ENCODE peak calls at places on chromosomes 13 and 19, in six cellular contexts. T is CD8-positive, alpha-beta T cell; D is mammary epithelial cell; V is pancreas; Z is H1; S is GM23248. W is an unnamed sample. For H3K36me3, the result is how much of the 10 kb centered on the place peaks cover.

GRCh38 chr13:77048592-77048991 is 21.6 kb upstream of the FBXL3 start:
- DNase-seq in T (no peak), D (no peak), V (no peak), Z (no peak), S (no peak), W (no peak)

GRCh38 chr19:39093761-39094160 is 9.6 kb downstream of the ACP7 start:
- DNase-seq in T (no peak), D (peak), V (no peak), Z (no peak), S (peak), W (no peak)

GRCh38 chr13:72523049-72523448 is 204.4 kb downstream of the MZT1 start:
- DNase-seq in T (no peak), D (no peak), V (no peak), Z (no peak), S (no peak), W (no peak)

GRCh38 chr13:59112375-59112774 is 1051.4 kb downstream of the DIAPH3 start:
- DNase-seq in T (no peak), D (peak), V (no peak), Z (no peak), S (peak), W (peak)

GRCh38 chr19:33902802-33903488 is 106.3 kb downstream of the KCTD15 start:
- DNase-seq in T (no peak), D (no peak), V (peak), Z (no peak), S (no peak), W (no peak)

GRCh38 chr13:42859760-42860159 is 78.4 kb downstream of the FAM216B start:
- DNase-seq in T (no peak), D (no peak), V (no peak), Z (no peak), S (no peak), W (no peak)

GRCh38 chr13:38348890-38349289 is 761 bp upstream of the UFM1 start:
- DNase-seq in T (no peak), D (peak), V (no peak), Z (no peak), S (peak), W (no peak)

GRCh38 chr19:31066385-31066784 is 282.9 kb downstream of the TSHZ3 start:
- DNase-seq in T (no peak), D (peak), V (no peak), Z (no peak), S (peak), W (peak)

GRCh38 chr13:100547805-100548204 is 40.8 kb downstream of the GGACT start:
- DNase-seq in T (no peak), D (peak), V (peak), Z (no peak), S (peak), W (no peak)

GRCh38 chr13:54958781-54959180 is 1930.2 kb downstream of the OLFM4 start:
- DNase-seq in T (no peak), D (no peak), V (no peak), Z (no peak), S (no peak), W (no peak)

GRCh38 chr19:28299649-28300048 is 913.3 kb downstream of the UQCRFS1 start:
- DNase-seq in T (no peak), D (no peak), V (no peak), Z (no peak), S (no peak), W (no peak)

GRCh38 chr19:6472713-6473112 is 8.6 kb downstream of the CRB3 start:
- DNase-seq in T (no peak), D (no peak), V (peak), Z (no peak), S (no peak), W (no peak)

GRCh38 chr19:6476155-6476895 is 5.3 kb downstream of the DENND1C start:
- DNase-seq in T (peak), D (peak), V (peak), Z (peak), S (peak), W (peak)

GRCh38 chr19:6473652-6474051 is 7.9 kb downstream of the DENND1C start:
- DNase-seq in T (no peak), D (no peak), V (peak), Z (no peak), S (no peak), W (no peak)

GRCh38 chr19:6476896-6477431 is 4.6 kb downstream of the DENND1C start:
- DNase-seq in T (no peak), D (no peak), V (no peak), Z (no peak), S (no peak), W (no peak)

GRCh38 chr19:6475321-6476108 is 6.1 kb downstream of the DENND1C start:
- DNase-seq in T (no peak), D (no peak), V (peak), Z (no peak), S (no peak), W (no peak)
- H3K36me3 ChIP-seq in T (under half), D (under half), V (under half), Z (under half), S (under half), W (under half)

DNA sequence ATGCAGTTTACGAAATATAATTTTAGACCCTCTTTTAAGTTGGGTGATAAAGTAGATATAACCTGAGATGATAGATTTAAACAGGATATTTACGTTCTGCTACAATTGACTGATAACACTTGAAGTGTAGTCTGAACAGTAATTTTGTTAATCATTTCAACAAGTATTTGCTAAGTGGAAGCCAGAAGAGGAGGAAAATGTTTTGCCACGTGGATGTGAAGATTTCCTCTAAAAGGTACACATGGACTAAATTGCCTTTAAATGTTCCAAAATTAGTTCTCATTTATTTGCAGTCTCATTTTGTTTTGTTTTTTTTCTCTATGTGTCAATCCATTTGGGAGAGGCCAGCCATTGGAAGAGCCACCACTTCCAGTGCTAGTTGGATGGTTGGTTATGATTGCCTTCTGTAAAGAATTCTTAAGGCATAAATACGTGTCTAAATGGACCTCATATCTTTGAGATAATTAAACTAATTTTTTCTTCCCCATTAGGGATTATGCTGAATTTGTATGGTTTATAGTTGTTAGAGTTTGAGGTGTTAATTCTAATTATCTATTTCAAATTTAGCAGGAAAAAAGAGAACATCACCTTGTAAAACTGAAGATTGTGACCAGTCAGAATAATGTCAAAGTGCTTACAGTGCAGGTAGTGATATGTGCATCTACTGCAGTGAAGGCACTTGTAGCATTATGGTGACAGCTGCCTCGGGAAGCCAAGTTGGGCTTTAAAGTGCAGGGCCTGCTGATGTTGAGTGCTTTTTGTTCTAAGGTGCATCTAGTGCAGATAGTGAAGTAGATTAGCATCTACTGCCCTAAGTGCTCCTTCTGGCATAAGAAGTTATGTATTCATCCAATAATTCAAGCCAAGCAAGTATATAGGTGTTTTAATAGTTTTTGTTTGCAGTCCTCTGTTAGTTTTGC is 2.8 kb downstream of the MIR17HG start:
- DNase-seq in T (no peak), D (no peak), V (no peak), Z (no peak), S (no peak), W (no peak)
- H3K36me3 ChIP-seq in T (under half), D (under half), V (under half), Z (under half), S (under half), W (half or more)

GRCh38 chr13:56396318-56396717 is 744.4 kb upstream of the PRR20A start:
- DNase-seq in T (no peak), D (no peak), V (no peak), Z (no peak), S (no peak), W (no peak)
- H3K36me3 ChIP-seq in T (under half), D (under half), V (under half), Z (under half), S (under half), W (under half)

GRCh38 chr19:3975144-3975543 is 4.2 kb upstream of the DAPK3 start:
- DNase-seq in T (no peak), D (no peak), V (no peak), Z (no peak), S (no peak), W (no peak)
- H3K36me3 ChIP-seq in T (under half), D (under half), V (under half), Z (under half), S (under half), W (half or more)

DNA sequence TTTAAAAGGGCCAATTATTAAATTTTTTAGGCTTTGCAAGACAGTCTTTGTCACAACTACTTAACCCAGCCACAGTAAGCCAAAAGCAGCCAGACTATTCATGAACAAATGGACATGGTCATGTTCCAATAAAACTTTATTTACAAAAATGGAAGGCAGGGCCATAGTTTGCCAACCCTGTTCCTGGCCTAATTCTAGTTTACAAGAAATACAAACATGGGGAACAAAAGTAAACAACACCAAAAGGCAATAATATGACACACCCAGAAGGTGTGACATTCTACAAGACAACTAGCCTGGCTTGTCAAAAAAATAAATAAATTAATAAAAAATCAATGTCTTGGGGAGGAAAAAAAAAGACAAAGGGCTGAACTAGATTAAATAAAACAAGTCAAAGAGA is 24.8 kb upstream of the CCNP start:
- DNase-seq in T (no peak), D (no peak), V (no peak), Z (no peak), S (no peak), W (no peak)
- H3K36me3 ChIP-seq in T (under half), D (under half), V (under half), Z (under half), S (under half), W (under half)

GRCh38 chr19:14407889-14408640 is 11.1 kb downstream of the DDX39A start:
- DNase-seq in T (no peak), D (no peak), V (no peak), Z (no peak), S (no peak), W (no peak)

GRCh38 chr19:14405758-14406644 is 13.1 kb downstream of the DDX39A start:
- DNase-seq in T (peak), D (peak), V (peak), Z (peak), S (peak), W (peak)

GRCh38 chr19:14404322-14404721 is 14.8 kb downstream of the DDX39A start:
- DNase-seq in T (no peak), D (no peak), V (no peak), Z (no peak), S (no peak), W (no peak)

GRCh38 chr19:14406645-14407331 is 12.4 kb downstream of the DDX39A start:
- DNase-seq in T (no peak), D (no peak), V (no peak), Z (no peak), S (no peak), W (no peak)

GRCh38 chr19:14405380-14405757 is 13.8 kb downstream of the DDX39A start:
- DNase-seq in T (no peak), D (no peak), V (no peak), Z (no peak), S (no peak), W (no peak)
- H3K36me3 ChIP-seq in T (half or more), D (under half), V (under half), Z (under half), S (under half), W (under half)

GRCh38 chr19:44499962-44500949 is at the start of gene ZNF180:
- DNase-seq in T (peak), D (peak), V (peak), Z (peak), S (peak), W (peak)

GRCh38 chr19:44498988-44499387 is 1.3 kb downstream of the ZNF180 start:
- DNase-seq in T (no peak), D (no peak), V (no peak), Z (no peak), S (no peak), W (peak)

GRCh38 chr19:44496711-44497110 is 3.6 kb downstream of the ZNF180 start:
- DNase-seq in T (no peak), D (no peak), V (no peak), Z (no peak), S (no peak), W (no peak)

GRCh38 chr19:44499559-44499958 is 763 bp downstream of the ZNF180 start:
- DNase-seq in T (no peak), D (no peak), V (no peak), Z (peak), S (no peak), W (no peak)
- H3K36me3 ChIP-seq in T (under half), D (under half), V (under half), Z (under half), S (under half), W (under half)

GRCh38 chr19:41906271-41906670 is 22.0 kb downstream of the ERFL start:
- DNase-seq in T (no peak), D (no peak), V (no peak), Z (no peak), S (no peak), W (no peak)

GRCh38 chr19:41904118-41904870 is 21.3 kb downstream of the ARHGEF1 start:
- DNase-seq in T (no peak), D (no peak), V (peak), Z (no peak), S (no peak), W (no peak)

GRCh38 chr19:41903161-41903953 is 20.4 kb downstream of the ARHGEF1 start:
- DNase-seq in T (no peak), D (no peak), V (no peak), Z (no peak), S (no peak), W (no peak)

GRCh38 chr19:41906916-41907680 is 21.2 kb downstream of the ERFL start:
- DNase-seq in T (no peak), D (no peak), V (no peak), Z (no peak), S (no peak), W (no peak)

GRCh38 chr19:41905273-41906002 is 22.5 kb downstream of the ARHGEF1 start:
- DNase-seq in T (no peak), D (no peak), V (no peak), Z (no peak), S (no peak), W (no peak)
- H3K36me3 ChIP-seq in T (half or more), D (under half), V (under half), Z (under half), S (under half), W (half or more)